ENCODE peak calls at places on chromosomes 13 and 19, in six cellular contexts. E is breast epithelium, X is transverse colon, Q is H1, F is spleen, N is upper lobe of left lung. R is an unnamed sample.

GRCh38 chr19:18418034-18418724 is 1.0 kb upstream of the SSBP4 start:
- DNase-seq in E (no peak), N (peak; percentile 89), Q (no peak), F (peak; percentile 85), X (no peak), R (peak; percentile 80)

GRCh38 chr19:32233091-32233490 is 112.3 kb upstream of the ZNF507 start:
- DNase-seq in E (no peak), F (peak; percentile 54), Q (peak; percentile 27), X (no peak), N (no peak), R (no peak)

GRCh38 chr13:101384929-101385328 is 31.4 kb downstream of the NALCN start:
- DNase-seq in N (no peak), F (no peak), E (no peak), Q (no peak), X (no peak), R (no peak)

GRCh38 chr19:10891360-10892108 is 20.2 kb downstream of the CARM1 start:
- DNase-seq in Q (no peak), N (peak; percentile 75), E (peak; percentile 29), F (no peak), X (peak; percentile 84), R (no peak)

GRCh38 chr19:33580645-33581037 is 41.1 kb upstream of the CHST8 start:
- DNase-seq in E (no peak), N (no peak), X (no peak), Q (no peak), F (no peak), R (no peak)

GRCh38 chr13:100434010-100434763 is 154.4 kb downstream of the GGACT start:
- DNase-seq in N (no peak), E (no peak), F (no peak), Q (no peak), X (no peak), R (no peak)

GRCh38 chr13:52348081-52348480 is 57.9 kb downstream of the THSD1 start:
- DNase-seq in E (peak; percentile 42), N (no peak), X (no peak), Q (no peak), F (no peak), R (no peak)

GRCh38 chr13:102902789-102903347 is 57.0 kb downstream of the ERCC5 start:
- DNase-seq in N (peak; percentile 22), E (no peak), X (no peak), Q (peak; percentile 55), F (no peak), R (no peak)

GRCh38 chr13:28744656-28745055 is 25.9 kb upstream of the SLC46A3 start:
- DNase-seq in Q (peak; percentile 22), X (no peak), F (no peak), E (no peak), N (no peak), R (no peak)

GRCh38 chr19:45638930-45639729 is at the start of gene EML2:
- DNase-seq in Q (peak; percentile 86), F (peak; percentile 93), N (peak; percentile 91), E (no peak), X (peak; percentile 80), R (peak; percentile 84)

GRCh38 chr19:5355076-5355475 is 14.5 kb upstream of the PTPRS start:
- DNase-seq in N (no peak), F (peak; percentile 31), Q (no peak), E (no peak), X (no peak), R (no peak)

GRCh38 chr19:33375760-33376159 is 2.3 kb downstream of the CEBPG start:
- DNase-seq in X (no peak), N (no peak), F (no peak), Q (no peak), E (no peak), R (peak; percentile 42)

GRCh38 chr19:52492201-52492960 is 35.1 kb upstream of the ZNF808 start:
- DNase-seq in Q (peak; percentile 94), F (no peak), X (no peak), N (peak; percentile 87), E (no peak), R (no peak)

GRCh38 chr19:3302755-3303154 is 63.6 kb upstream of the NFIC start:
- DNase-seq in E (no peak), N (no peak), Q (no peak), X (no peak), F (no peak), R (no peak)

GRCh38 chr19:57947419-57948134 is at the start of gene ZNF256:
- DNase-seq in X (peak; percentile 94), F (peak; percentile 95), E (peak; percentile 92), Q (peak; percentile 97), N (peak; percentile 96), R (peak; percentile 91)

GRCh38 chr19:7505682-7506384 is 10.1 kb upstream of the ZNF358 start:
- DNase-seq in X (peak; percentile 74), Q (peak; percentile 81), F (no peak), N (peak; percentile 85), E (no peak), R (no peak)

GRCh38 chr19:18194554-18195238 is 1.7 kb downstream of the MPV17L2 start:
- DNase-seq in X (peak; percentile 49), N (peak; percentile 87), E (peak; percentile 81), F (peak; percentile 86), Q (peak; percentile 76), R (peak; percentile 69)

GRCh38 chr13:43377149-43377548 is 353.8 kb downstream of the DNAJC15 start:
- DNase-seq in Q (no peak), F (no peak), X (no peak), E (no peak), N (no peak), R (peak; percentile 66)

GRCh38 chr19:32876919-32877285 is 7.3 kb upstream of the SLC7A9 start:
- DNase-seq in X (peak; percentile 42), F (peak; percentile 57), Q (peak; percentile 26), E (no peak), N (peak; percentile 71), R (no peak)

GRCh38 chr13:50531917-50532899 is 311.3 kb downstream of the DLEU7 start:
- DNase-seq in F (no peak), N (no peak), Q (no peak), E (no peak), X (no peak), R (no peak)

GRCh38 chr19:4776436-4777205 is 14.9 kb upstream of the FEM1A start:
- DNase-seq in N (no peak), Q (no peak), F (no peak), E (no peak), X (no peak), R (no peak)

GRCh38 chr19:31351212-31352193 is 2.3 kb upstream of the TSHZ3 start:
- DNase-seq in E (no peak), X (peak; percentile 31), Q (peak; percentile 66), F (peak; percentile 82), N (peak; percentile 88), R (no peak)

GRCh38 chr19:14139944-14140343 is 3.6 kb upstream of the ASF1B start:
- DNase-seq in F (no peak), N (no peak), E (no peak), Q (no peak), X (no peak), R (no peak)

GRCh38 chr13:23755040-23755439 is 134.2 kb downstream of the MIPEP start:
- DNase-seq in X (no peak), N (no peak), Q (no peak), E (no peak), F (no peak), R (no peak)

GRCh38 chr19:5075603-5076002 is 106.7 kb downstream of the KDM4B start:
- DNase-seq in N (peak; percentile 50), X (no peak), F (no peak), Q (no peak), E (no peak), R (no peak)

GRCh38 chr13:35005051-35005450 is 63.0 kb downstream of the NBEA start:
- DNase-seq in Q (no peak), F (no peak), X (no peak), N (no peak), E (no peak), R (no peak)

DNA sequence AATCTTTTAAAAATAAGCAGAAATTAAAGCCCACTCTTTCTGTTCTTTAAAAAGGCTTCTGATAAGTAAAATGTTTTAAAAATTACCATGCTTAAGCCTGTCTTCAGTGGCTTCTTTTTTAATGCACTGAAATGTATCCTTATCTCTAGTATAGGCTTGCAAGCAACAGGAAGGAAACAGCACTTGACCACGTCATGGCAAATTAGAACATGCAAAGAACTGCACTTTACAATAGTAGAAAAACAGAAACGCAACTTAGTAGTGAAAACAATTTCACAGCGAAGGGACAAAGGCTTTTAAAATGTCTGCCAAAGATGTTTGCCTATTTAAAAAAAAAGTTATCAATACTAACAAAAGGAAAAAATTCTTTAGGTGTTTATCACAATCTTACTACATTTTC is 36.3 kb downstream of the ELF1 start:
- DNase-seq in X (peak; percentile 41), N (no peak), E (no peak), F (no peak), Q (no peak), R (no peak)
- TF ChIP-seq POLR2A in X (peak; percentile 83), N (peak; percentile 86), E (no peak), F (peak; percentile 92), Q (no peak), R (no peak)

DNA sequence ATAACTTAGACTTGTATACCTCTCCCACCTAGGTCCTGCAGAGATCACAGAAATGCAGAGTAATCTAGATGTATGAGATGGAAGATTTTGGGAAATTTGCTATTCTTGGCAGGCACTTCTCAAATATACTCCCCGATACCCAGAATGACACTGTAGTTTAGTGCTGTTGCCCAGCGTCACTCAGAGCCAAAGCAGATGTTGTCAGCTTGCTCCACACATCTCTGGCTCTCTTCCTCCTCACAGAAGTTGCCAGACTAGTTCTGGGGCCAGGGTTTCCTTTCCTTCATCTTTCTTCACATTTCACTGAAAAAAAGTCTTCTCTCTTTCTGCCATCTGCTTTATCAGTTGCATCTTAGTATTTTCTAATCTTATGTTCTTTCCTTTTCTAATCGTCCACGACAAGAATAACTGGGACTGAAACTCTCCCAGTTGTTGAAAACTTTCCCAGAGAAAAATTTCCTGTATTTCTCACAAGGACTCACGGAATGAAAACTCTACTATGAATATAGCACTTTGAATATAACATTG is 251.4 kb downstream of the RGCC start:
- DNase-seq in F (no peak), Q (no peak), X (no peak), N (no peak), E (no peak), R (peak; percentile 59)
- TF ChIP-seq POLR2AphosphoS5 in F (no peak), Q (no peak), X (no peak), N (no peak), E (no peak), R (no peak)

GRCh38 chr19:40718774-40719391 is 2.0 kb downstream of the ITPKC start:
- DNase-seq in F (peak; percentile 82), X (peak; percentile 93), E (peak; percentile 91), N (peak; percentile 89), Q (no peak), R (peak; percentile 89)
- TF ChIP-seq POLR2A in F (no peak), X (peak; percentile 41), E (peak; percentile 53), N (peak; percentile 73), Q (no peak), R (no peak)

GRCh38 chr19:48797103-48797502 is 13.7 kb downstream of the BCAT2 start:
- DNase-seq in F (no peak), Q (no peak), E (no peak), N (no peak), X (no peak), R (no peak)

GRCh38 chr19:48796468-48797083 is 14.3 kb downstream of the BCAT2 start:
- DNase-seq in X (no peak), F (no peak), N (peak; percentile 76), E (no peak), Q (no peak), R (no peak)

GRCh38 chr19:48794291-48794690 is 16.5 kb downstream of the BCAT2 start:
- DNase-seq in N (no peak), Q (no peak), F (no peak), X (no peak), E (no peak), R (no peak)

GRCh38 chr19:48795855-48796142 is 15.0 kb downstream of the BCAT2 start:
- DNase-seq in N (no peak), X (peak; percentile 29), F (no peak), Q (no peak), E (no peak), R (no peak)

GRCh38 chr19:48795055-48795854 is 15.6 kb downstream of the BCAT2 start:
- DNase-seq in E (peak; percentile 93), X (peak; percentile 91), F (peak; percentile 94), N (peak; percentile 93), Q (peak; percentile 92), R (peak; percentile 94)
- TF ChIP-seq POLR2AphosphoS5 in E (peak; percentile 78), X (peak; percentile 52), F (peak; percentile 79), N (no peak), Q (peak; percentile 77), R (peak; percentile 54)